ENCODE peak calls at places on chromosome 4, in four cellular contexts. A is body of pancreas, O is lower leg skin, M is uterus. X is an unnamed sample.

GRCh38 chr4:185713272-185713671 is 98.7 kb downstream of the SORBS2 start:
- DNase-seq in A (no peak), O (no peak), M (no peak), X (no peak)

GRCh38 chr4:38914859-38915258 is 47.3 kb downstream of the FAM114A1 start:
- DNase-seq in A (no peak), O (no peak), M (no peak), X (no peak)

GRCh38 chr4:25439913-25440477 is 62.9 kb downstream of the ANAPC4 start:
- DNase-seq in A (peak; percentile 74), O (peak; percentile 77), M (no peak), X (peak; percentile 47)

GRCh38 chr4:15729910-15730533 is 27.2 kb downstream of the BST1 start:
- DNase-seq in A (peak; percentile 9), O (no peak), M (no peak), X (no peak)

GRCh38 chr4:107835409-107835808 is 10.7 kb downstream of the SGMS2 start:
- DNase-seq in A (no peak), O (no peak), M (no peak), X (no peak)

GRCh38 chr4:123995939-123996338 is 599.3 kb downstream of the SPRY1 start:
- DNase-seq in A (no peak), O (no peak), M (no peak), X (no peak)

GRCh38 chr4:185644408-185644807 is 109.1 kb upstream of the PDLIM3 start:
- DNase-seq in A (no peak), O (no peak), M (no peak), X (no peak)

GRCh38 chr4:48341776-48342558 is 638 bp downstream of the SLAIN2 start:
- DNase-seq in A (peak; percentile 58), O (peak; percentile 93), M (peak; percentile 51), X (peak; percentile 77)

GRCh38 chr4:138062929-138063328 is 179.2 kb downstream of the SLC7A11 start:
- DNase-seq in A (no peak), O (no peak), M (no peak), X (no peak)

GRCh38 chr4:154618708-154619315 is 6.4 kb upstream of the FGG start:
- DNase-seq in A (peak; percentile 81), O (no peak), M (no peak), X (peak; percentile 86)

GRCh38 chr4:25022741-25023140 is 8.0 kb downstream of the LGI2 start:
- DNase-seq in A (no peak), O (no peak), M (no peak), X (no peak)

GRCh38 chr4:79684516-79684915 is 276.5 kb upstream of the GK2 start:
- DNase-seq in A (no peak), O (no peak), M (no peak), X (no peak)

DNA sequence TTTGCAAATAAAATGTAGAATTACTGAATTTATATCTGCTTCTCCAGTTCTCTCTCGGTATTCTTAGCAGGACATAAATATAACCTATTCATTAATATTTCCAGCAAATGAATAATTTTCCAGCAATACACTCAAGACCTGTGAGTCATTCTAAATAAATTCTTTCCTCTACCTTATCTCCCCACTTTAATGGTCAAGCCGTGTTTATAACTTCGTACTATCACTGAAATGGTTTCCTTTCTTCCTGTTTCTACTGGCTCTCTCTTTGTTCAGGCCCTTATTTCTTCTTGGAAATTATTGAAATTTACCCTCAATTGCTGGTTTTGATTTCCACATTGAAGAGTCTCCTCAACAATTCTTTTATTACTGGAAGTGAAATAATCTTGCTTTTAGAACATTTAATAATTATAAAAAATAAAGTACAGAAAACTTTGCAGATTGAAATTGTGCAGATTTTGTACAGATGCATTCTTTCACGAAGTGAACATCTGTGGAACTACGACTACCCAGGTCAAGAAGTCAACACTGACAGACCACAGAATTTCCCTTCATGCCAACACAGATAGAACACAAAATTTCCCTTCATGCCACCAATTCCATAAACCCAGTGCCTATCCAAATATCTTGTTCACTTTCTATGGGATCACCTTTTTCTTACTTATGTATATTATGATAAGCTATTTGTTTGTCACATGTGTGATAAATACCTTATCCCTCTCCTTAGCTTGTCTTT is 205.7 kb downstream of the FAT4 start:
- DNase-seq in A (no peak), O (no peak), M (no peak), X (no peak)
- TF ChIP-seq POLR2A in A (no peak), O (no peak), M (no peak), X (no peak)

GRCh38 chr4:84966382-84967291 is at the start of gene WDFY3:
- DNase-seq in A (peak; percentile 81), O (peak; percentile 95), M (peak; percentile 81), X (peak; percentile 82)
- TF ChIP-seq POLR2A in A (peak; percentile 59), O (peak; percentile 15), M (peak; percentile 59), X (peak; percentile 52)

GRCh38 chr4:212438-213174 is 88.3 kb downstream of the ZNF718 start:
- DNase-seq in A (peak; percentile 88), O (no peak), M (peak; percentile 75), X (peak; percentile 53)
- TF ChIP-seq POLR2A in A (peak; percentile 40), O (no peak), M (peak; percentile 42), X (no peak)

GRCh38 chr4:110769578-110769977 is 146.7 kb upstream of the PITX2 start:
- DNase-seq in A (no peak), O (no peak), M (no peak), X (no peak)
- TF ChIP-seq POLR2A in A (no peak), O (no peak), M (no peak), X (no peak)

DNA sequence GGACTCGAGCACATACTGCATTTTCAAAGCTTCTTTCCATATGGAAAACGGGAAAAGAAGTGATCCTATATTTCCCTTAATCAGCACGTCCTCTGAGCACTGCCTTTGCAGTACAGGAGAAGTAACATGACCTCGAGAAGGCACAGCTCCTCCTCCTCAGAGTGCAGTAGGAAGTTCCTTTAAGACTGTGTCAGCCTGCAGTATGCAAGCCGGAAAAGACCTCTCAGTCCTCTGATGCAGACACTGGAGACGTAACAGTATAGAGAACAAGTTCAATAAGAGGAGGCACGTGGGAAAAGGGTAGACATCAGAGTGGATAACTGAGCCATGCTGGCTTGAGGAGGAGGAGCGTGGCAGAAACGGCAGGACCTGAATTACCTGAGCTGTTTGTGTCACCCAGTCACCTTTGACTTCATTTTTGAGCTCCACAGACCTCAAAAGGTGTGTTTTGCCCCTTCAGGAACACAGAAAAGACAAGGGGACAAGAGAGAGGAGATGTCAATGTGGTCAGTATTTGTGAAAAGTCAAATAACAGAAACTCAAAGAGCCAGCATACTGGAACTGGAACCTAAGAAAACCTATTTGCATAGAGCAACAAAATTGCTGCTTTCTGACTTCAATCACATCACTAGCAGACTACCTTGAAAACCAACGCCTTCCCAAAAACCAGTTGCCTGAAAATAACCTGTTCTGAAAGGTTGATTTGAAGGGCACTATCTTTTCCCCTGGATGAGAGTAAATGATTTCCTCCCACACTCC is 20.8 kb downstream of the IRF2 start:
- DNase-seq in A (peak; percentile 44), O (no peak), M (no peak), X (peak; percentile 67)
- TF ChIP-seq POLR2A in A (no peak), O (no peak), M (no peak), X (no peak)

DNA sequence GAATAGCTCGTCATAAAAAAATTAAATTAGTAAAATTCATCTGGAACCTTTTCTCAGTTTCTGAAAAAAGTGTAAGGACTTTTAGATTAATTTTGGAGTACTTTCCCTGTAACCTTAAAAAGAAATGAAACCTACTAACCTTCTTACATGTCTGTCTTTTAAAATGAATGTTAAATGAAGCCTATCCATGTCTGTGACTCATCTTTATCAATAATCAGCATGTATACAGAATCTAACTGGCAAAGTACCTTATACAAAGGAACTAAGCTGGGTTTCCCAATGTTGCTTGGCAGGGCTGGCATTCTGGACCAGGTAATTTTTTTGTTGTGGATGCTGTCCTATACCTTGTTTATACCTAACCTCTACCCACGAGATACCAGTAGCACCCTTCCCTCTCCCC is 13.6 kb downstream of the FBXW7 start:
- DNase-seq in A (no peak), O (no peak), M (no peak), X (no peak)
- TF ChIP-seq POLR2A in A (no peak), O (no peak), M (no peak), X (no peak)

GRCh38 chr4:75940692-75941253 is at the start of gene NAAA:
- DNase-seq in A (peak; percentile 87), O (peak; percentile 97), M (peak; percentile 38), X (peak; percentile 95)
- TF ChIP-seq POLR2A in A (peak; percentile 45), O (no peak), M (peak; percentile 36), X (peak; percentile 73)

GRCh38 chr4:82782626-82783025 is 16.0 kb downstream of the SCD5 start:
- DNase-seq in A (no peak), O (no peak), M (no peak), X (no peak)
- TF ChIP-seq POLR2A in A (no peak), O (no peak), M (no peak), X (no peak)